ENCODE peak calls at places on chromosomes 16 and 17, in six cellular contexts. L is tibial artery; A is CD8-positive, alpha-beta T cell; X is stimulated activated naive CD8-positive, alpha-beta T cell treated with anti-CD3 and anti-CD28 coated beads, Interleukin-15, amount 100 ng/mL, for 72 hours; H is NCI-H1048; O is C1 segment of cervical spinal cord. R is an unnamed sample.

GRCh38 chr16:75097941-75098897 is 18.4 kb downstream of the LDHD start:
- DNase-seq in L (no peak), A (peak; percentile 39), X (peak; percentile 71), H (no peak), O (no peak), R (no peak)

GRCh38 chr17:8947201-8947600 is 18.3 kb downstream of the PIK3R5 start:
- DNase-seq in L (no peak), A (no peak), X (no peak), H (no peak), O (no peak), R (no peak)

GRCh38 chr16:84059111-84059510 is 16.5 kb upstream of the SLC38A8 start:
- DNase-seq in L (no peak), A (no peak), X (no peak), H (no peak), O (no peak), R (no peak)

GRCh38 chr17:44438634-44439033 is 49.2 kb upstream of the ITGA2B start:
- DNase-seq in L (no peak), A (peak; percentile 16), X (no peak), H (no peak), O (no peak), R (no peak)

GRCh38 chr17:41516828-41517283 is 1.8 kb downstream of the KRT15 start:
- DNase-seq in L (no peak), A (no peak), X (no peak), H (no peak), O (no peak), R (no peak)

GRCh38 chr17:4706121-4706520 is 2.2 kb upstream of the PELP1 start:
- DNase-seq in L (no peak), A (no peak), X (no peak), H (no peak), O (no peak), R (no peak)

GRCh38 chr17:48543854-48544355 is 1.0 kb downstream of the HOXB2 start:
- DNase-seq in L (no peak), A (no peak), X (peak; percentile 52), H (no peak), O (no peak), R (no peak)

GRCh38 chr17:77654861-77655260 is 303.6 kb upstream of the TNRC6C start:
- DNase-seq in L (no peak), A (no peak), X (no peak), H (no peak), O (no peak), R (no peak)

GRCh38 chr16:17845031-17845430 is 374.3 kb upstream of the XYLT1 start:
- DNase-seq in L (no peak), A (no peak), X (no peak), H (no peak), O (no peak), R (no peak)

GRCh38 chr17:74332763-74333220 is 6.8 kb downstream of the KIF19 start:
- DNase-seq in L (no peak), A (no peak), X (no peak), H (no peak), O (no peak), R (no peak)

GRCh38 chr17:34203018-34203646 is 52.0 kb upstream of the CCL2 start:
- DNase-seq in L (no peak), A (no peak), X (no peak), H (no peak), O (no peak), R (no peak)

GRCh38 chr17:50798424-50799344 is 31.4 kb upstream of the ANKRD40CL start:
- DNase-seq in L (no peak), A (no peak), X (no peak), H (no peak), O (no peak), R (no peak)

GRCh38 chr17:79902146-79902791 is 63.0 kb upstream of the CBX4 start:
- DNase-seq in L (no peak), A (no peak), X (no peak), H (no peak), O (no peak), R (no peak)

GRCh38 chr16:14378684-14379467 is 251.2 kb downstream of the PARN start:
- DNase-seq in L (no peak), A (no peak), X (no peak), H (no peak), O (no peak), R (no peak)

GRCh38 chr16:77585379-77585778 is 136.9 kb upstream of the NUDT7 start:
- DNase-seq in L (no peak), A (no peak), X (no peak), H (no peak), O (no peak), R (no peak)

GRCh38 chr17:71460943-71461342 is 659.9 kb upstream of the SOX9 start:
- DNase-seq in L (peak; percentile 23), A (no peak), X (no peak), H (no peak), O (no peak), R (no peak)

GRCh38 chr17:76164331-76164730 is 23.3 kb upstream of the FOXJ1 start:
- DNase-seq in L (no peak), A (no peak), X (no peak), H (no peak), O (no peak), R (no peak)

R was measured in NCI-H446.